ENCODE peak calls at places on chromosomes 5 and 9, in five cellular contexts. J, W, T, R and G are unnamed samples.

GRCh38 chr9:93659837-93660177 is 83.4 kb downstream of the PHF2 start:
- DNase-seq in T (no peak), J (no peak), R (peak), W (no peak), G (no peak)

GRCh38 chr5:142053434-142054253 is 40.8 kb upstream of the GNPDA1 start:
- DNase-seq in W (peak), R (no peak), J (no peak), T (peak), G (no peak)

GRCh38 chr9:109355564-109356297 is 34.9 kb upstream of the EPB41L4B start:
- DNase-seq in R (no peak), W (no peak), T (no peak), J (no peak), G (no peak)

GRCh38 chr5:72451771-72452505 is 55.3 kb downstream of the ZNF366 start:
- DNase-seq in W (peak), J (no peak), T (peak), R (peak), G (no peak)

GRCh38 chr5:178334856-178335255 is 102.3 kb upstream of the PHYKPL start:
- DNase-seq in T (no peak), J (no peak), W (no peak), R (no peak), G (no peak)

GRCh38 chr9:96116275-96117051 is 185.5 kb downstream of the HSD17B3 start:
- DNase-seq in W (no peak), T (peak), J (no peak), R (peak), G (peak)

GRCh38 chr5:17743580-17744435 is 109.5 kb downstream of the TAF11L14 start:
- DNase-seq in J (no peak), R (no peak), W (no peak), T (peak), G (no peak)

GRCh38 chr9:99140685-99141314 is 35.9 kb downstream of the TGFBR1 start:
- DNase-seq in W (no peak), J (peak), R (peak), T (peak), G (no peak)

GRCh38 chr9:126480810-126481209 is 132.9 kb upstream of the LMX1B start:
- DNase-seq in W (no peak), J (no peak), T (no peak), R (no peak), G (no peak)

GRCh38 chr9:123327697-123328100 is 28.3 kb upstream of the CRB2 start:
- DNase-seq in W (peak), J (no peak), R (no peak), T (no peak), G (no peak)

DNA sequence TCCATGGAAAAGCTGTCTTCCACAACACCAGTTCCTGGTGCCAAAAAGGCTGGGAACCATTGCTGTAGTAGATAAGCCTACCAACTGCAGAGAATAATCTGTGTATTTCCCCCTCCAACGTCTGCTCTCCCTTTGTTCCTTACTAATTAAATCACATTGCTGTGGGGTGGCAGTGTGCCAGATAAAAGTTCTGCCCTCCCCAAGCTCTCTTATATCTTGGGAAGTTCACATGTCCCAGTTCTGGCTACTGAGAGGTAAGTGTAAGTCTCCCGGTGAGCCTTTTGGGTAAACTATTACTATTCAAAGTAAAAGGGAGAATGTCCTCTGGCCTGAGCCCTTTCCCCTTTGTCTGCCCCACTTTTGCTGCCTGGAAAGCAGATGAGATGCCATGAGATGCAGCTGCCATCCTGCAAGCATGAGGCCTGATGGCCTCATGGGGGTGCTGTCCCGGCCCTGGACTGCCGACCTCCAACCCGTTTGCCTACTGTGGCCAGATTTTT is 14.7 kb downstream of the ENC1 start:
- DNase-seq in T (peak), W (no peak), R (peak), J (no peak), G (no peak)
- TF ChIP-seq CTCF in T (peak), W (no peak), R (peak), J (no peak), G (peak)

GRCh38 chr5:34838785-34839714 is at the start of gene TTC23L:
- DNase-seq in J (peak), R (peak), W (peak), T (peak), G (peak)
- H3K4me3 ChIP-seq in J (peak), R (peak), W (peak), T (peak), G (peak)

DNA sequence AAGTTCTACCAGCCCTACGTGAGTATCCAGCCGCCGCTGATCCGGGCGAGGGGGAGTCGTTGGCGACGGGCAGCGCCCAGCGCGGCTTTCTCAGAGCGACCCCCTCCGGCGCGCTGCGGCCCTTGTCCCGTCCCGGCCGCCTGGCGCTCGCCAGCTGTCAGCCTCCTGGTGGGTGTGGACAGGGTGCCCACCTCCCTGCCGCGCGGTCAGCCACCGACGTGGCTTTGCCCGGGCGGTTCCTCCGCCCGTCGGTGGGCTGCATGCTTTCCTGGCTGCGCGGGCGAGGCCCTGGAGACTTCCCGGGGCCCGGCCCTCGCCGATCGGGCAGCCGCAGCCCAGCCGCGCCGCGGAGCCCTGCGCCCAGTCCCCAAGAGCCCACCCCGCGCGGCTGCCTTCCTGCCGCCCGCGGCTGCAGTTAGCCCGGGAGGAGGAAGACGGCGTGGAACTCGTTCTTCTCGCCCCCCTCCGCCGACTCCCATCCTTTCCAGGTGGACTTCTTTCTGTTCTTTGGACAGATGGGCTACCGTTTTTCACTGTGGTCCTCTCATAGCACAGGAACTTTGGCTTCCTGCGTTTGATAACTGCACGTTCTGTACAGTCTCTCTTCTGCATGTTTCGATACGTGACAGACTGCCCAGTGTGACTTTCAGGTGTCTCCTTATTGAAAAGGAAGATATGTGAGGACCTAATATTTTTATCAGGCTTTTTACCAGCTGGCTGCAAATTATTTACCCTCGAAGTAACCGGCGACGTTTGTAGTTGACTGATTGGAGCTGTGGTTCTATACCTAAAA is 550 bp downstream of the AP3S1 start:
- DNase-seq in T (no peak), W (no peak), J (no peak), R (peak), G (no peak)
- TF ChIP-seq CTCF in T (peak), W (no peak), J (no peak), R (peak), G (no peak)

GRCh38 chr5:149133795-149134777 is 7.2 kb upstream of the ABLIM3 start:
- DNase-seq in W (no peak), J (no peak), R (no peak), T (peak), G (no peak)
- H3K4me3 ChIP-seq in W (no peak), J (no peak), R (no peak), T (no peak), G (no peak)

GRCh38 chr9:35508069-35508468 is 18.2 kb downstream of the RUSC2 start:
- DNase-seq in J (no peak), W (no peak), R (no peak), T (no peak), G (no peak)

GRCh38 chr9:35506359-35506758 is 16.4 kb downstream of the RUSC2 start:
- DNase-seq in W (no peak), J (no peak), R (no peak), T (no peak), G (no peak)

GRCh38 chr9:35510366-35510744 is 20.4 kb downstream of the RUSC2 start:
- DNase-seq in T (no peak), R (no peak), J (no peak), W (no peak), G (no peak)

GRCh38 chr9:35511453-35511852 is 21.5 kb downstream of the RUSC2 start:
- DNase-seq in J (no peak), T (no peak), R (no peak), W (no peak), G (no peak)

GRCh38 chr9:35510745-35511428 is 21.0 kb downstream of the RUSC2 start:
- DNase-seq in J (peak), R (no peak), W (peak), T (peak), G (peak)
- TF ChIP-seq CTCF in J (peak), R (no peak), W (no peak), T (peak), G (peak)